ENCODE peak calls at places on chromosomes 4 and X, in nine cellular contexts. One of them, this sample, is unnamed.
A peak's percentile ranks its signal among the peaks of the same experiment; 100 is the strongest.

GRCh38 chr4:114100288-114101031 is 121.0 kb upstream of the ARSJ start:
- DNase-seq in HCT116: no peak
- DNase-seq in GM23338: no peak
- DNase-seq in suprapubic skin: no peak
- DNase-seq in transverse colon: no peak
- DNase-seq in GM12892: no peak
- DNase-seq in sigmoid colon: no peak
- DNase-seq in prostate gland: no peak
- DNase-seq in H1: no peak
- DNase-seq in this sample: no peak

GRCh38 chr4:27828843-27829242 is 968.2 kb downstream of the STIM2 start:
- DNase-seq in GM23338: peak; percentile 17
- DNase-seq in HCT116: no peak
- DNase-seq in GM12892: no peak
- DNase-seq in sigmoid colon: no peak
- DNase-seq in H1: no peak
- DNase-seq in prostate gland: no peak
- DNase-seq in transverse colon: no peak
- DNase-seq in suprapubic skin: no peak
- DNase-seq in this sample: no peak

GRCh38 chrX:23742174-23742692 is 843 bp downstream of the ACOT9 start:
- DNase-seq in H1: no peak
- DNase-seq in GM23338: peak; percentile 50
- DNase-seq in transverse colon: peak; percentile 31
- DNase-seq in HCT116: no peak
- DNase-seq in suprapubic skin: peak; percentile 64
- DNase-seq in GM12892: no peak
- DNase-seq in sigmoid colon: peak; percentile 80
- DNase-seq in prostate gland: peak; percentile 32
- DNase-seq in this sample: no peak

GRCh38 chr4:94577136-94577535 is 125.4 kb downstream of the PDLIM5 start:
- DNase-seq in HCT116: no peak
- DNase-seq in GM12892: no peak
- DNase-seq in suprapubic skin: no peak
- DNase-seq in transverse colon: peak; percentile 15
- DNase-seq in H1: no peak
- DNase-seq in sigmoid colon: peak; percentile 71
- DNase-seq in prostate gland: no peak
- DNase-seq in GM23338: peak; percentile 78
- DNase-seq in this sample: no peak

GRCh38 chrX:150155396-150156048 is 207.6 kb upstream of the MAMLD1 start:
- DNase-seq in GM12892: no peak
- DNase-seq in GM23338: no peak
- DNase-seq in prostate gland: no peak
- DNase-seq in sigmoid colon: no peak
- DNase-seq in H1: no peak
- DNase-seq in HCT116: no peak
- DNase-seq in transverse colon: peak; percentile 40
- DNase-seq in suprapubic skin: no peak
- DNase-seq in this sample: no peak

GRCh38 chr4:152072886-152073285 is 312.1 kb upstream of the GATB start:
- DNase-seq in HCT116: no peak
- DNase-seq in H1: no peak
- DNase-seq in prostate gland: no peak
- DNase-seq in GM23338: no peak
- DNase-seq in GM12892: no peak
- DNase-seq in suprapubic skin: no peak
- DNase-seq in sigmoid colon: no peak
- DNase-seq in transverse colon: no peak
- DNase-seq in this sample: no peak

GRCh38 chr4:89939464-89939863 is 44.8 kb downstream of the MMRN1 start:
- DNase-seq in prostate gland: no peak
- DNase-seq in sigmoid colon: no peak
- DNase-seq in HCT116: no peak
- DNase-seq in H1: no peak
- DNase-seq in suprapubic skin: no peak
- DNase-seq in transverse colon: no peak
- DNase-seq in GM23338: no peak
- DNase-seq in GM12892: no peak
- DNase-seq in this sample: no peak

GRCh38 chrX:131802836-131803626 is 220.1 kb upstream of the STK26 start:
- DNase-seq in GM23338: peak; percentile 55
- DNase-seq in prostate gland: no peak
- DNase-seq in H1: peak; percentile 51
- DNase-seq in GM12892: peak; percentile 39
- DNase-seq in HCT116: no peak
- DNase-seq in suprapubic skin: no peak
- DNase-seq in transverse colon: peak; percentile 84
- DNase-seq in sigmoid colon: peak; percentile 88
- DNase-seq in this sample: no peak

GRCh38 chrX:152865232-152865920 is 32.5 kb upstream of the ZNF185 start:
- DNase-seq in transverse colon: no peak
- DNase-seq in GM23338: no peak
- DNase-seq in H1: no peak
- DNase-seq in prostate gland: peak; percentile 23
- DNase-seq in sigmoid colon: no peak
- DNase-seq in GM12892: no peak
- DNase-seq in suprapubic skin: no peak
- DNase-seq in HCT116: no peak
- DNase-seq in this sample: no peak

GRCh38 chr4:95428216-95429085 is 120.3 kb downstream of the UNC5C start:
- DNase-seq in suprapubic skin: no peak
- DNase-seq in transverse colon: no peak
- DNase-seq in sigmoid colon: no peak
- DNase-seq in prostate gland: no peak
- DNase-seq in H1: no peak
- DNase-seq in GM23338: no peak
- DNase-seq in GM12892: no peak
- DNase-seq in HCT116: no peak
- DNase-seq in this sample: no peak

GRCh38 chr4:5027366-5027765 is 8.1 kb upstream of the CYTL1 start:
- DNase-seq in GM12892: no peak
- DNase-seq in H1: no peak
- DNase-seq in HCT116: no peak
- DNase-seq in suprapubic skin: no peak
- DNase-seq in sigmoid colon: no peak
- DNase-seq in prostate gland: no peak
- DNase-seq in GM23338: no peak
- DNase-seq in transverse colon: no peak
- DNase-seq in this sample: no peak

GRCh38 chr4:85092943-85093342 is 126.5 kb upstream of the WDFY3 start:
- DNase-seq in suprapubic skin: no peak
- DNase-seq in HCT116: no peak
- DNase-seq in H1: no peak
- DNase-seq in sigmoid colon: no peak
- DNase-seq in GM23338: no peak
- DNase-seq in GM12892: no peak
- DNase-seq in prostate gland: no peak
- DNase-seq in transverse colon: no peak
- DNase-seq in this sample: no peak

GRCh38 chrX:19613645-19614323 is 98.5 kb upstream of the MAP3K15 start:
- DNase-seq in transverse colon: peak; percentile 53
- DNase-seq in HCT116: no peak
- DNase-seq in prostate gland: peak; percentile 6
- DNase-seq in GM23338: no peak
- DNase-seq in sigmoid colon: no peak
- DNase-seq in H1: no peak
- DNase-seq in GM12892: no peak
- DNase-seq in suprapubic skin: no peak
- DNase-seq in this sample: no peak

GRCh38 chr4:139672732-139673131 is 7.1 kb downstream of the MGST2 start:
- DNase-seq in GM12892: no peak
- DNase-seq in sigmoid colon: no peak
- DNase-seq in H1: no peak
- DNase-seq in prostate gland: no peak
- DNase-seq in HCT116: no peak
- DNase-seq in transverse colon: no peak
- DNase-seq in suprapubic skin: no peak
- DNase-seq in GM23338: no peak
- DNase-seq in this sample: no peak

GRCh38 chr4:148061139-148061476 is 329.2 kb downstream of the ARHGAP10 start:
- DNase-seq in GM23338: no peak
- DNase-seq in GM12892: no peak
- DNase-seq in transverse colon: no peak
- DNase-seq in H1: no peak
- DNase-seq in prostate gland: no peak
- DNase-seq in suprapubic skin: no peak
- DNase-seq in sigmoid colon: no peak
- DNase-seq in HCT116: no peak
- DNase-seq in this sample: no peak

GRCh38 chrX:12867746-12868145 is 874 bp downstream of the TLR7 start:
- DNase-seq in H1: no peak
- DNase-seq in GM23338: no peak
- DNase-seq in GM12892: no peak
- DNase-seq in sigmoid colon: no peak
- DNase-seq in prostate gland: no peak
- DNase-seq in HCT116: no peak
- DNase-seq in transverse colon: no peak
- DNase-seq in suprapubic skin: no peak
- DNase-seq in this sample: no peak

GRCh38 chr4:121428721-121429120 is 47.9 kb upstream of the QRFPR start:
- DNase-seq in GM12892: no peak
- DNase-seq in H1: no peak
- DNase-seq in suprapubic skin: no peak
- DNase-seq in GM23338: no peak
- DNase-seq in HCT116: no peak
- DNase-seq in prostate gland: no peak
- DNase-seq in sigmoid colon: no peak
- DNase-seq in transverse colon: no peak
- DNase-seq in this sample: no peak

GRCh38 chr4:106708604-106708876 is 327.6 kb downstream of the DKK2 start:
- DNase-seq in GM23338: no peak
- DNase-seq in sigmoid colon: no peak
- DNase-seq in GM12892: no peak
- DNase-seq in H1: no peak
- DNase-seq in transverse colon: no peak
- DNase-seq in prostate gland: no peak
- DNase-seq in HCT116: no peak
- DNase-seq in suprapubic skin: no peak
- DNase-seq in this sample: no peak

GRCh38 chr4:56772134-56772533 is 49.4 kb downstream of the SPINK2 start:
- DNase-seq in prostate gland: no peak
- DNase-seq in suprapubic skin: no peak
- DNase-seq in GM12892: no peak
- DNase-seq in H1: no peak
- DNase-seq in transverse colon: no peak
- DNase-seq in GM23338: no peak
- DNase-seq in HCT116: no peak
- DNase-seq in sigmoid colon: no peak
- DNase-seq in this sample: no peak

GRCh38 chrX:155333701-155334100 is 713 bp downstream of the CLIC2 start:
- DNase-seq in HCT116: no peak
- DNase-seq in GM12892: no peak
- DNase-seq in GM23338: no peak
- DNase-seq in transverse colon: no peak
- DNase-seq in sigmoid colon: no peak
- DNase-seq in suprapubic skin: no peak
- DNase-seq in H1: no peak
- DNase-seq in prostate gland: no peak
- DNase-seq in this sample: no peak

GRCh38 chrX:155329293-155329692 is 5.1 kb downstream of the CLIC2 start:
- DNase-seq in HCT116: no peak
- DNase-seq in H1: no peak
- DNase-seq in transverse colon: no peak
- DNase-seq in suprapubic skin: no peak
- DNase-seq in sigmoid colon: no peak
- DNase-seq in prostate gland: no peak
- DNase-seq in GM12892: no peak
- DNase-seq in GM23338: no peak
- DNase-seq in this sample: no peak

GRCh38 chrX:155330992-155331391 is 3.4 kb downstream of the CLIC2 start:
- DNase-seq in HCT116: no peak
- DNase-seq in transverse colon: no peak
- DNase-seq in GM12892: no peak
- DNase-seq in H1: no peak
- DNase-seq in prostate gland: no peak
- DNase-seq in GM23338: no peak
- DNase-seq in sigmoid colon: no peak
- DNase-seq in suprapubic skin: no peak
- DNase-seq in this sample: no peak

GRCh38 chrX:155334486-155335316 is at the start of gene CLIC2:
- DNase-seq in sigmoid colon: no peak
- DNase-seq in H1: no peak
- DNase-seq in HCT116: no peak
- DNase-seq in prostate gland: no peak
- DNase-seq in GM23338: no peak
- DNase-seq in GM12892: no peak
- DNase-seq in suprapubic skin: peak; percentile 50
- DNase-seq in transverse colon: peak; percentile 17
- DNase-seq in this sample: no peak
- TF ChIP-seq POLR2AphosphoS5 in sigmoid colon: no peak
- TF ChIP-seq POLR2AphosphoS5 in H1: no peak
- TF ChIP-seq POLR2AphosphoS5 in HCT116: no peak
- TF ChIP-seq POLR2AphosphoS5 in prostate gland: no peak
- TF ChIP-seq POLR2AphosphoS5 in GM23338: no peak
- TF ChIP-seq POLR2AphosphoS5 in GM12892: no peak
- TF ChIP-seq POLR2AphosphoS5 in suprapubic skin: no peak
- TF ChIP-seq POLR2AphosphoS5 in transverse colon: no peak
- TF ChIP-seq POLR2AphosphoS5 in this sample: no peak

DNA sequence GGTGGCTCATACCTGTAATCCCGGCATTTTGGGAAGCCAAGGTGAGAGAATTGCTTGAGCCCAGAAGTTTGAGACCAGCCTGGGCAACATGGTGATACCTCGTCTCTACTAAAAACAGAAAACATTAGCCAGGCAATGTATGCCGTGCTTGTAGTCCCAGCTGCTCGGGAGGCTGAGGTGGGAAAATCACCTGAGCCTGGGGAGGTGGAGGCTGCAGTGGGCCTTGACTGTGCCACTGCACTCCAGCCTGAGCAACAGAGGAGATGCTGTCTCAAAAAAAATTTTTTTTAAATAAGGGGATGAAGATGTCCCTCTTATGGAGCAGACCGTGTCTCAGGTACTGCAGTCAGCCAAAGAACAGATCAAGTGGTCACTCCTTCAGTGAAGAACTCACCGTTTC is 13.5 kb downstream of the CTAG1B start:
- DNase-seq in suprapubic skin: no peak
- DNase-seq in GM12892: no peak
- DNase-seq in prostate gland: no peak
- DNase-seq in H1: no peak
- DNase-seq in HCT116: no peak
- DNase-seq in transverse colon: no peak
- DNase-seq in sigmoid colon: no peak
- DNase-seq in GM23338: no peak
- DNase-seq in this sample: no peak
- TF ChIP-seq POLR2AphosphoS5 in suprapubic skin: no peak
- TF ChIP-seq POLR2AphosphoS5 in GM12892: no peak
- TF ChIP-seq POLR2AphosphoS5 in prostate gland: no peak
- TF ChIP-seq POLR2AphosphoS5 in H1: no peak
- TF ChIP-seq POLR2AphosphoS5 in HCT116: no peak
- TF ChIP-seq POLR2AphosphoS5 in transverse colon: no peak
- TF ChIP-seq POLR2AphosphoS5 in sigmoid colon: no peak
- TF ChIP-seq POLR2AphosphoS5 in GM23338: no peak
- TF ChIP-seq POLR2AphosphoS5 in this sample: no peak

GRCh38 chrX:109943740-109944092 is 59.2 kb upstream of the TMEM164 start:
- DNase-seq in suprapubic skin: no peak
- DNase-seq in HCT116: no peak
- DNase-seq in sigmoid colon: no peak
- DNase-seq in H1: no peak
- DNase-seq in GM23338: no peak
- DNase-seq in prostate gland: no peak
- DNase-seq in GM12892: no peak
- DNase-seq in transverse colon: no peak
- DNase-seq in this sample: no peak
- TF ChIP-seq POLR2AphosphoS5 in suprapubic skin: no peak
- TF ChIP-seq POLR2AphosphoS5 in HCT116: no peak
- TF ChIP-seq POLR2AphosphoS5 in sigmoid colon: no peak
- TF ChIP-seq POLR2AphosphoS5 in H1: no peak
- TF ChIP-seq POLR2AphosphoS5 in GM23338: no peak
- TF ChIP-seq POLR2AphosphoS5 in prostate gland: no peak
- TF ChIP-seq POLR2AphosphoS5 in GM12892: no peak
- TF ChIP-seq POLR2AphosphoS5 in transverse colon: no peak
- TF ChIP-seq POLR2AphosphoS5 in this sample: no peak

GRCh38 chr4:10079256-10079655 is 37.3 kb downstream of the WDR1 start:
- DNase-seq in sigmoid colon: peak; percentile 60
- DNase-seq in GM12892: no peak
- DNase-seq in suprapubic skin: no peak
- DNase-seq in H1: no peak
- DNase-seq in prostate gland: no peak
- DNase-seq in GM23338: no peak
- DNase-seq in HCT116: no peak
- DNase-seq in transverse colon: no peak
- DNase-seq in this sample: no peak
- TF ChIP-seq POLR2AphosphoS5 in sigmoid colon: no peak
- TF ChIP-seq POLR2AphosphoS5 in GM12892: peak; percentile 12
- TF ChIP-seq POLR2AphosphoS5 in suprapubic skin: no peak
- TF ChIP-seq POLR2AphosphoS5 in H1: no peak
- TF ChIP-seq POLR2AphosphoS5 in prostate gland: no peak
- TF ChIP-seq POLR2AphosphoS5 in GM23338: no peak
- TF ChIP-seq POLR2AphosphoS5 in HCT116: no peak
- TF ChIP-seq POLR2AphosphoS5 in transverse colon: no peak
- TF ChIP-seq POLR2AphosphoS5 in this sample: no peak